ENCODE peak calls at places on chromosome 18, in ten cellular contexts. O is stimulated activated CD8-positive, alpha-beta memory T cell treated with anti-CD3 and anti-CD28 coated beads, Interleukin-4, amount 100 ng/mL, for 4 hours; I is mucosa of gallbladder; X is tibial artery; U is HFF-Myc; F is germinal center; Z is neural crest cell; S is kidney glomerular epithelial cell; R is stimulated activated CD4-positive, alpha-beta T cell treated with anti-CD3 and anti-CD28 coated beads, TNF-alpha, amount 100 ng/mL, for 4 hours; L is activated CD4-positive, alpha-beta T cell treated with anti-CD3 and anti-CD28 coated beads for 24 hours. B is an unnamed sample.

GRCh38 chr18:36629095-36629604 is 199.7 kb downstream of the TPGS2 start:
- DNase-seq in O (no peak), I (no peak), X (peak; percentile 71), U (no peak), F (no peak), Z (no peak), S (no peak), R (no peak), L (no peak), B (no peak)

GRCh38 chr18:74806700-74807416 is 209.2 kb downstream of the ZNF407 start:
- DNase-seq in O (no peak), I (no peak), X (no peak), U (peak; percentile 36), F (peak; percentile 65), Z (no peak), S (peak; percentile 96), R (no peak), L (no peak), B (no peak)

GRCh38 chr18:30940952-30941539 is 101.5 kb downstream of the DSC3 start:
- DNase-seq in O (no peak), I (no peak), X (no peak), U (no peak), F (no peak), Z (no peak), S (no peak), R (no peak), L (no peak), B (no peak)

GRCh38 chr18:4125246-4125938 is 329.7 kb downstream of the DLGAP1 start:
- DNase-seq in O (no peak), I (no peak), X (no peak), U (no peak), F (no peak), Z (no peak), S (no peak), R (no peak), L (no peak), B (no peak)

GRCh38 chr18:40935423-40935822 is 1019.6 kb upstream of the PIK3C3 start:
- DNase-seq in O (no peak), I (no peak), X (no peak), U (peak; percentile 10), F (no peak), Z (no peak), S (peak; percentile 11), R (no peak), L (no peak), B (no peak)

GRCh38 chr18:26307161-26307773 is 81.0 kb downstream of the TAF4B start:
- DNase-seq in O (no peak), I (peak; percentile 12), X (no peak), U (peak; percentile 47), F (peak; percentile 55), Z (peak; percentile 51), S (peak; percentile 59), R (no peak), L (no peak), B (no peak)

GRCh38 chr18:58819051-58819450 is 45.6 kb upstream of the ZNF532 start:
- DNase-seq in O (no peak), I (no peak), X (no peak), U (no peak), F (no peak), Z (no peak), S (no peak), R (no peak), L (no peak), B (no peak)

GRCh38 chr18:59554796-59555195 is 142.4 kb downstream of the CCBE1 start:
- DNase-seq in O (no peak), I (no peak), X (no peak), U (no peak), F (no peak), Z (no peak), S (no peak), R (no peak), L (no peak), B (no peak)

GRCh38 chr18:23968638-23969037 is 45.9 kb upstream of the TTC39C start:
- DNase-seq in O (no peak), I (no peak), X (no peak), U (no peak), F (no peak), Z (no peak), S (no peak), R (no peak), L (no peak), B (no peak)

GRCh38 chr18:10727477-10727876 is 201.7 kb downstream of the NAPG start:
- DNase-seq in O (no peak), I (no peak), X (no peak), U (no peak), F (no peak), Z (no peak), S (no peak), R (no peak), L (no peak), B (no peak)

GRCh38 chr18:25737710-25738251 is 352.6 kb downstream of the SS18 start:
- DNase-seq in O (no peak), I (no peak), X (no peak), U (peak; percentile 71), F (no peak), Z (no peak), S (peak; percentile 44), R (no peak), L (no peak), B (no peak)

GRCh38 chr18:52499646-52500045 is 159.6 kb downstream of the DCC start:
- DNase-seq in O (no peak), I (no peak), X (no peak), U (no peak), F (no peak), Z (no peak), S (peak; percentile 8), R (no peak), L (no peak), B (no peak)

GRCh38 chr18:67665266-67665665 is 148.7 kb upstream of the DSEL start:
- DNase-seq in O (no peak), I (no peak), X (no peak), U (peak; percentile 6), F (no peak), Z (no peak), S (peak; percentile 31), R (no peak), L (no peak), B (no peak)

GRCh38 chr18:70363861-70364260 is 75.0 kb downstream of the SOCS6 start:
- DNase-seq in O (no peak), I (no peak), X (no peak), U (no peak), F (no peak), Z (no peak), S (peak; percentile 10), R (no peak), L (no peak), B (no peak)

GRCh38 chr18:41948544-41949110 is 6.4 kb upstream of the PIK3C3 start:
- DNase-seq in O (no peak), I (no peak), X (no peak), U (no peak), F (no peak), Z (no peak), S (no peak), R (no peak), L (no peak), B (no peak)

GRCh38 chr18:56460590-56460989 is 177.8 kb downstream of the TXNL1 start:
- DNase-seq in O (no peak), I (no peak), X (no peak), U (no peak), F (no peak), Z (no peak), S (no peak), R (no peak), L (no peak), B (no peak)

GRCh38 chr18:74775239-74775638 is 177.6 kb downstream of the ZNF407 start:
- DNase-seq in O (no peak), I (no peak), X (no peak), U (no peak), F (no peak), Z (no peak), S (no peak), R (no peak), L (no peak), B (no peak)

GRCh38 chr18:76518543-76519155 is 23.6 kb upstream of the ZNF516 start:
- DNase-seq in O (no peak), I (no peak), X (peak; percentile 71), U (no peak), F (peak; percentile 19), Z (peak; percentile 49), S (peak; percentile 23), R (no peak), L (no peak), B (peak; percentile 59)

B was measured in upper lobe of left lung.